ENCODE peak calls at places on chromosomes 11 and 22, in six cellular contexts. B, U, Z, P, W and L are unnamed samples.

GRCh38 chr11:129625930-129626329 is 189.7 kb upstream of the TMEM45B start:
- DNase-seq in W (no peak), Z (no peak), B (no peak), P (no peak), U (no peak), L (no peak)

GRCh38 chr11:11401960-11402359 is 48.9 kb upstream of the CSNK2A3 start:
- DNase-seq in Z (no peak), W (no peak), P (no peak), B (no peak), U (no peak), L (no peak)

GRCh38 chr22:46581580-46582244 is 38.5 kb upstream of the GRAMD4 start:
- DNase-seq in B (no peak), P (no peak), Z (no peak), W (no peak), U (no peak), L (no peak)

GRCh38 chr11:79121351-79121750 is 319.5 kb downstream of the TENM4 start:
- DNase-seq in P (no peak), W (no peak), Z (no peak), U (no peak), B (peak; percentile 46), L (no peak)

GRCh38 chr11:1050581-1051355 is 14.2 kb upstream of the MUC6 start:
- DNase-seq in U (peak; percentile 94), W (no peak), P (peak; percentile 85), Z (no peak), B (peak; percentile 34), L (peak; percentile 10)

GRCh38 chr11:1554981-1555712 is 16.9 kb downstream of the DUSP8 start:
- DNase-seq in B (no peak), Z (no peak), U (no peak), P (no peak), W (no peak), L (no peak)

GRCh38 chr11:100778386-100778785 is 91.3 kb downstream of the ARHGAP42 start:
- DNase-seq in B (no peak), Z (no peak), P (no peak), U (no peak), W (no peak), L (no peak)

GRCh38 chr11:34190192-34191139 is 85.0 kb downstream of the NAT10 start:
- DNase-seq in B (no peak), W (no peak), U (no peak), P (no peak), Z (no peak), L (no peak)

GRCh38 chr11:134170909-134171281 is 52.9 kb downstream of the NCAPD3 start:
- DNase-seq in P (no peak), W (no peak), B (peak; percentile 34), Z (no peak), U (no peak), L (no peak)

GRCh38 chr11:101914349-101914736 is 467 bp upstream of the CEP126 start:
- DNase-seq in B (peak; percentile 49), P (no peak), W (no peak), U (no peak), Z (peak; percentile 13), L (peak; percentile 36)

GRCh38 chr11:78085972-78086371 is 6.3 kb upstream of the NDUFC2 start:
- DNase-seq in B (no peak), U (no peak), W (no peak), P (no peak), Z (no peak), L (no peak)

GRCh38 chr11:92552942-92553341 is 328.3 kb downstream of the FAT3 start:
- DNase-seq in U (no peak), B (no peak), W (no peak), P (no peak), Z (no peak), L (no peak)

GRCh38 chr11:66242085-66242765 is 26.2 kb upstream of the RAB1B start:
- DNase-seq in P (no peak), W (no peak), U (no peak), Z (no peak), B (no peak), L (no peak)

GRCh38 chr22:28348613-28349012 is 331.0 kb downstream of the TTC28 start:
- DNase-seq in U (no peak), W (no peak), P (no peak), B (no peak), Z (no peak), L (no peak)

GRCh38 chr11:46597609-46598219 is 3.9 kb upstream of the AMBRA1 start:
- DNase-seq in W (no peak), U (no peak), P (no peak), Z (no peak), B (peak; percentile 65), L (no peak)

GRCh38 chr11:118522571-118523072 is 4.7 kb upstream of the TTC36 start:
- DNase-seq in P (peak; percentile 71), U (no peak), B (peak; percentile 36), W (no peak), Z (no peak), L (no peak)

GRCh38 chr22:30816413-30816812 is 121.7 kb downstream of the OSBP2 start:
- DNase-seq in P (peak; percentile 48), U (no peak), W (no peak), Z (no peak), B (no peak), L (no peak)

GRCh38 chr11:130437848-130438247 is 9.4 kb upstream of the ADAMTS8 start:
- DNase-seq in B (no peak), P (no peak), W (no peak), U (no peak), Z (no peak), L (no peak)